ENCODE peak calls at places on chromosomes 5 and 9, in eight cellular contexts. O, Z, A, D, V, F, I and S are unnamed samples.

GRCh38 chr9:93830606-93831005 is 124.5 kb downstream of the BARX1 start:
- DNase-seq in Z (no peak), O (no peak), D (no peak), V (no peak), F (no peak), A (no peak), I (no peak), S (no peak)

GRCh38 chr5:93800988-93801811 is 59.8 kb upstream of the POU5F2 start:
- DNase-seq in O (peak; percentile 60), V (peak; percentile 16), A (peak; percentile 81), I (no peak), Z (no peak), F (peak; percentile 70), D (no peak), S (peak; percentile 37)

GRCh38 chr9:8961186-8961666 is 1161.6 kb upstream of the DMAC1 start:
- DNase-seq in A (peak; percentile 33), Z (peak; percentile 65), D (no peak), O (no peak), I (peak; percentile 67), V (no peak), F (no peak), S (no peak)

GRCh38 chr9:128180001-128180400 is 11.4 kb downstream of the CIZ1 start:
- DNase-seq in F (no peak), O (no peak), I (no peak), A (no peak), V (no peak), Z (no peak), D (no peak), S (no peak)

GRCh38 chr5:180153991-180154390 is 55.0 kb downstream of the RASGEF1C start:
- DNase-seq in Z (no peak), D (no peak), F (no peak), A (no peak), I (no peak), O (no peak), V (no peak), S (no peak)

GRCh38 chr5:132971483-132972435 is 8.3 kb upstream of the AFF4 start:
- DNase-seq in V (no peak), O (no peak), F (peak; percentile 41), A (peak; percentile 28), Z (no peak), D (no peak), I (no peak), S (no peak)

GRCh38 chr5:54457094-54457531 is 1.6 kb downstream of the HSPB3 start:
- DNase-seq in F (peak; percentile 88), A (peak; percentile 82), V (no peak), I (no peak), O (peak; percentile 85), D (no peak), Z (peak; percentile 57), S (peak; percentile 68)

GRCh38 chr5:177336112-177336511 is 15.4 kb downstream of the LMAN2 start:
- DNase-seq in O (peak; percentile 74), A (peak; percentile 8), Z (no peak), I (no peak), F (no peak), D (no peak), V (no peak), S (no peak)

GRCh38 chr9:81716409-81716808 is 27.1 kb upstream of the TLE1 start:
- DNase-seq in O (no peak), A (no peak), V (no peak), F (no peak), I (no peak), D (no peak), Z (no peak), S (no peak)

GRCh38 chr5:131221888-131222287 is 42.0 kb upstream of the CDC42SE2 start:
- DNase-seq in F (peak; percentile 17), A (peak; percentile 29), O (no peak), Z (no peak), I (no peak), V (no peak), D (no peak), S (no peak)

GRCh38 chr5:150251504-150251903 is 38.1 kb downstream of the CAMK2A start:
- DNase-seq in I (no peak), Z (no peak), A (no peak), V (no peak), O (no peak), F (no peak), D (no peak), S (no peak)

GRCh38 chr5:118310412-118310811 is 677.9 kb downstream of the DTWD2 start:
- DNase-seq in A (no peak), V (no peak), Z (no peak), I (no peak), D (no peak), F (no peak), O (no peak), S (no peak)

GRCh38 chr9:38371495-38371894 is 21.0 kb upstream of the ALDH1B1 start:
- DNase-seq in F (peak; percentile 19), D (no peak), I (peak; percentile 61), O (peak; percentile 71), V (peak; percentile 56), A (peak; percentile 11), Z (no peak), S (no peak)

GRCh38 chr5:80127037-80127642 is 92.0 kb downstream of the THBS4 start:
- DNase-seq in Z (no peak), O (no peak), F (no peak), D (no peak), V (no peak), A (no peak), I (no peak), S (no peak)

GRCh38 chr5:124057815-124058231 is 545.8 kb downstream of the CSNK1G3 start:
- DNase-seq in Z (no peak), A (no peak), F (no peak), D (no peak), O (no peak), I (no peak), V (no peak), S (no peak)

GRCh38 chr5:124963236-124963929 is 216.9 kb upstream of the ZNF608 start:
- DNase-seq in D (no peak), O (peak; percentile 12), F (peak; percentile 89), Z (no peak), A (peak; percentile 97), V (peak; percentile 75), I (no peak), S (peak; percentile 60)

GRCh38 chr5:73093943-73094342 is 26.4 kb upstream of the TMEM171 start:
- DNase-seq in Z (no peak), D (no peak), I (no peak), O (peak; percentile 49), F (peak; percentile 31), V (no peak), A (peak; percentile 53), S (no peak)

GRCh38 chr5:173496883-173497255 is 119.6 kb downstream of the BOD1 start:
- DNase-seq in Z (no peak), O (no peak), V (no peak), A (no peak), I (no peak), F (no peak), D (no peak), S (no peak)

GRCh38 chr5:173494446-173494845 is 122.0 kb downstream of the BOD1 start:
- DNase-seq in I (peak; percentile 57), O (no peak), D (no peak), F (no peak), A (no peak), V (no peak), Z (peak; percentile 47), S (no peak)

GRCh38 chr5:173493846-173494245 is 122.6 kb downstream of the BOD1 start:
- DNase-seq in I (peak; percentile 3), A (no peak), Z (no peak), V (no peak), O (no peak), F (no peak), D (no peak), S (no peak)

GRCh38 chr5:173496129-173496882 is 120.1 kb downstream of the BOD1 start:
- DNase-seq in A (no peak), V (no peak), F (no peak), I (peak; percentile 73), O (no peak), Z (peak; percentile 74), D (no peak), S (no peak)

DNA sequence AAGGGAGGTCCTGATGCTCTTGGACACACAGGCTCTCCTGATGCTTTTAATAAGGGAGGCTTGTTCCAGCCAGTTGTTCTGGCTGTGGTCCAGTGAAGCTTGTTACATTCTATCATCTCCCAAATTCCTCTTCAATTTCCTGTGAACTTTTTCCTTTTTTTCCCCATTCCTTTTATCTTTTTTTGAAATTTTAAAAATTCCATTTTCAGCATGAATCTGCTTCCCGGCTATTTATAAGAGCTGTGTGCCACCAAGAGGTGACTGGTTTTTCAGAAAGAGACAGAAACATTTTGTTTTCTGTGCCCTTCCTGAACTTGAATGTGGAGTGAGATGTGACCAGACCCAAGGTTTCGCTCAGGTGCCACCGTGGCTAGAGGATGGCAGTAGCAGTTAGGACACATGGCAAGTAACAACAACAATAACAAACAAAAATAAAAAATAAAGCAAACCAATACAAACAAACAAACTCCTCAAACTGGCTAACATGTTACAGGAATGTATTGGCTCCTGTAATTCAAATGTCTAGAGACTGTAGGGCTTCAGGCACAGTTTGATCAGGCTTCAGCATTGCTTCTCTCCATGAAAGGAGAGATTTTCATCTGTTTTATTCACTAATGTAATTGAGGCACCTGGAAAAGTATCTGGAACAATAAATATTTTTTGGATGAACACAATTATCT is 121.1 kb downstream of the BOD1 start:
- DNase-seq in O (no peak), I (peak; percentile 49), Z (peak; percentile 64), F (peak; percentile 76), A (peak; percentile 40), D (no peak), V (no peak), S (no peak)
- TF ChIP-seq CTCF in O (no peak), I (no peak), Z (no peak), F (no peak), A (no peak), D (no peak), V (no peak), S (no peak)

GRCh38 chr5:5065472-5065871 is 74.7 kb upstream of the ADAMTS16 start:
- DNase-seq in V (no peak), Z (no peak), A (no peak), I (no peak), F (no peak), D (no peak), O (no peak), S (no peak)
- H3K4me3 ChIP-seq in V (no peak overlapping the region), Z (no peak overlapping the region), A (no peak overlapping the region), I (no peak overlapping the region), F (no peak overlapping the region), D (no peak overlapping the region), O (no peak overlapping the region), S (no peak overlapping the region)

GRCh38 chr9:22528485-22528884 is 81.9 kb downstream of the DMRTA1 start:
- DNase-seq in V (no peak), A (peak; percentile 61), O (peak; percentile 9), F (peak; percentile 14), I (no peak), Z (no peak), D (no peak), S (no peak)
- TF ChIP-seq CTCF in V (no peak), A (peak; percentile 56), O (peak; percentile 11), F (no peak), I (no peak), Z (no peak), D (peak; percentile 9), S (peak; percentile 39)

DNA sequence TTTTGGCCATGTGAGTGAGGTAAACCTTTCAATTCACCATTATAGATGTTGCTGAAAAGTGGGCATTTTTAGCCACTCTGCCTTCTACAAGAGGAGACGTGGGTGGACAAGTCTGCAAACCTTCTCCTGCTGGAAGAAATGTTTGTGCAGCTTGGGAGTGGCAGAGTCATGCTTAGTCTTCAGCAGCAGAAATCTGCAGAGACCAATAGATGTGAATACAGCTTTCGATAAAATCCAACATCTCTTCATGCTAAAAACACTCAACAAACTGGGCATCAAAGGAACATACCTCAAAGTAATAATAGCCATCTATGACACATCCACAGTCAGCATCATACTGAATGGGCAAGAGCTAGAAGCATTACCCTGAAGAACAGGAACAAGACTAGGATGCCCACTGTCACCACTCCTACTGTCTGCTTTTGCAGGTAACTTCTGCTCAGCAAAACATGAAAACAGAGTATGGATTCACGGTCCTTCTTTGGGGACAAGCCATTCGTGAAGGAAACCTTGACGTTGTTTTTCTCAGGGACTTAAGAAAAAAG is 91.3 kb downstream of the RALGPS1 start:
- DNase-seq in F (no peak), Z (no peak), O (no peak), A (no peak), V (no peak), I (no peak), D (no peak), S (no peak)
- H3K4me3 ChIP-seq in F (no peak overlapping the region), Z (no peak overlapping the region), O (no peak overlapping the region), A (no peak overlapping the region), V (no peak overlapping the region), I (no peak overlapping the region), D (no peak overlapping the region), S (no peak overlapping the region)